ENCODE peak calls at places on chromosomes 12 and 14, in ten cellular contexts. One of them, this sample, is unnamed.

GRCh38 chr12:117486840-117487659 is 125.6 kb upstream of the NOS1 start:
- DNase-seq in stimulated activated naive CD4-positive, alpha-beta T cell: no peak
- DNase-seq in NCI-H345: no peak
- DNase-seq in dermis blood vessel endothelial cell: peak; percentile 87
- DNase-seq in stimulated activated CD4-positive, alpha-beta T cell treated with anti-CD3 and anti-CD28 coated beads, Interleukin-2, amount 100 ng/mL, for 24 hours: no peak
- DNase-seq in NCI-H2171 treated with DMSO at 0.1 percent for 48 hours: no peak
- DNase-seq in hepatocyte: peak; percentile 50
- DNase-seq in HS-27A: no peak
- DNase-seq in NCI-H1105 treated with DMSO at 0.1 percent for 48 hours: no peak
- DNase-seq in LoVo: peak; percentile 31
- DNase-seq in this sample: no peak

GRCh38 chr14:101123639-101124525 is 220.4 kb upstream of the RTL1 start:
- DNase-seq in LoVo: no peak
- DNase-seq in NCI-H1105 treated with DMSO at 0.1 percent for 48 hours: no peak
- DNase-seq in hepatocyte: no peak
- DNase-seq in NCI-H2171 treated with DMSO at 0.1 percent for 48 hours: no peak
- DNase-seq in stimulated activated CD4-positive, alpha-beta T cell treated with anti-CD3 and anti-CD28 coated beads, Interleukin-2, amount 100 ng/mL, for 24 hours: no peak
- DNase-seq in HS-27A: no peak
- DNase-seq in dermis blood vessel endothelial cell: no peak
- DNase-seq in NCI-H345: no peak
- DNase-seq in stimulated activated naive CD4-positive, alpha-beta T cell: no peak
- DNase-seq in this sample: no peak

GRCh38 chr14:100900837-100901390 is 2.6 kb downstream of the RTL1 start:
- DNase-seq in NCI-H1105 treated with DMSO at 0.1 percent for 48 hours: no peak
- DNase-seq in HS-27A: no peak
- DNase-seq in NCI-H345: peak; percentile 74
- DNase-seq in hepatocyte: peak; percentile 80
- DNase-seq in stimulated activated naive CD4-positive, alpha-beta T cell: no peak
- DNase-seq in stimulated activated CD4-positive, alpha-beta T cell treated with anti-CD3 and anti-CD28 coated beads, Interleukin-2, amount 100 ng/mL, for 24 hours: peak; percentile 39
- DNase-seq in NCI-H2171 treated with DMSO at 0.1 percent for 48 hours: peak; percentile 56
- DNase-seq in dermis blood vessel endothelial cell: peak; percentile 47
- DNase-seq in LoVo: no peak
- DNase-seq in this sample: no peak

GRCh38 chr14:71659165-71659564 is 273.1 kb upstream of the RGS6 start:
- DNase-seq in HS-27A: no peak
- DNase-seq in NCI-H2171 treated with DMSO at 0.1 percent for 48 hours: no peak
- DNase-seq in hepatocyte: no peak
- DNase-seq in dermis blood vessel endothelial cell: peak; percentile 85
- DNase-seq in stimulated activated CD4-positive, alpha-beta T cell treated with anti-CD3 and anti-CD28 coated beads, Interleukin-2, amount 100 ng/mL, for 24 hours: no peak
- DNase-seq in stimulated activated naive CD4-positive, alpha-beta T cell: no peak
- DNase-seq in NCI-H345: no peak
- DNase-seq in LoVo: peak; percentile 12
- DNase-seq in NCI-H1105 treated with DMSO at 0.1 percent for 48 hours: no peak
- DNase-seq in this sample: no peak

GRCh38 chr14:33271891-33272290 is 333.2 kb downstream of the NPAS3 start:
- DNase-seq in dermis blood vessel endothelial cell: no peak
- DNase-seq in stimulated activated naive CD4-positive, alpha-beta T cell: no peak
- DNase-seq in NCI-H2171 treated with DMSO at 0.1 percent for 48 hours: no peak
- DNase-seq in stimulated activated CD4-positive, alpha-beta T cell treated with anti-CD3 and anti-CD28 coated beads, Interleukin-2, amount 100 ng/mL, for 24 hours: no peak
- DNase-seq in HS-27A: no peak
- DNase-seq in LoVo: no peak
- DNase-seq in NCI-H1105 treated with DMSO at 0.1 percent for 48 hours: no peak
- DNase-seq in hepatocyte: no peak
- DNase-seq in NCI-H345: no peak
- DNase-seq in this sample: no peak

GRCh38 chr12:111368291-111368683 is 608 bp downstream of the PHETA1 start:
- DNase-seq in LoVo: no peak
- DNase-seq in NCI-H2171 treated with DMSO at 0.1 percent for 48 hours: no peak
- DNase-seq in NCI-H345: no peak
- DNase-seq in dermis blood vessel endothelial cell: peak; percentile 12
- DNase-seq in hepatocyte: peak; percentile 30
- DNase-seq in stimulated activated CD4-positive, alpha-beta T cell treated with anti-CD3 and anti-CD28 coated beads, Interleukin-2, amount 100 ng/mL, for 24 hours: no peak
- DNase-seq in stimulated activated naive CD4-positive, alpha-beta T cell: no peak
- DNase-seq in NCI-H1105 treated with DMSO at 0.1 percent for 48 hours: peak; percentile 33
- DNase-seq in HS-27A: no peak
- DNase-seq in this sample: no peak

GRCh38 chr14:44945264-44945663 is 16.5 kb downstream of the KLHL28 start:
- DNase-seq in NCI-H1105 treated with DMSO at 0.1 percent for 48 hours: no peak
- DNase-seq in hepatocyte: no peak
- DNase-seq in dermis blood vessel endothelial cell: no peak
- DNase-seq in stimulated activated CD4-positive, alpha-beta T cell treated with anti-CD3 and anti-CD28 coated beads, Interleukin-2, amount 100 ng/mL, for 24 hours: no peak
- DNase-seq in stimulated activated naive CD4-positive, alpha-beta T cell: no peak
- DNase-seq in NCI-H345: no peak
- DNase-seq in HS-27A: no peak
- DNase-seq in LoVo: no peak
- DNase-seq in NCI-H2171 treated with DMSO at 0.1 percent for 48 hours: no peak
- DNase-seq in this sample: no peak

GRCh38 chr12:10722502-10722904 is 620 bp downstream of the YBX3 start:
- DNase-seq in HS-27A: no peak
- DNase-seq in stimulated activated naive CD4-positive, alpha-beta T cell: peak; percentile 54
- DNase-seq in stimulated activated CD4-positive, alpha-beta T cell treated with anti-CD3 and anti-CD28 coated beads, Interleukin-2, amount 100 ng/mL, for 24 hours: peak; percentile 59
- DNase-seq in hepatocyte: peak; percentile 81
- DNase-seq in NCI-H2171 treated with DMSO at 0.1 percent for 48 hours: peak; percentile 62
- DNase-seq in NCI-H345: peak; percentile 51
- DNase-seq in dermis blood vessel endothelial cell: peak; percentile 63
- DNase-seq in LoVo: no peak
- DNase-seq in NCI-H1105 treated with DMSO at 0.1 percent for 48 hours: peak; percentile 47
- DNase-seq in this sample: no peak